ENCODE peak calls at places on chromosomes 16 and 17, in eight cellular contexts. R is H1, K is heart left ventricle, G is testis, D is A549, M is endothelial cell of umbilical vein, J is breast epithelium, Q is GM12878. T is an unnamed sample.

GRCh38 chr16:10242076-10242475 is 59.8 kb upstream of the GRIN2A start:
- DNase-seq in R (no peak), J (no peak), Q (no peak), K (no peak), D (no peak), G (no peak), M (no peak), T (no peak)

GRCh38 chr16:67147437-67148140 is 3.2 kb downstream of the B3GNT9 start:
- DNase-seq in J (no peak), M (no peak), Q (no peak), D (no peak), K (no peak), G (no peak), R (no peak), T (no peak)

GRCh38 chr16:29641561-29641960 is 21.5 kb upstream of the SPN start:
- DNase-seq in J (no peak), G (no peak), M (no peak), D (no peak), K (no peak), R (no peak), Q (no peak), T (no peak)

GRCh38 chr17:81961554-81962498 is 839 bp upstream of the NOTUM start:
- DNase-seq in R (peak), G (no peak), K (no peak), Q (no peak), J (no peak), D (no peak), M (no peak), T (no peak)

GRCh38 chr16:24572069-24572468 is 32.7 kb downstream of the RBBP6 start:
- DNase-seq in R (no peak), M (no peak), J (no peak), K (no peak), Q (no peak), D (no peak), G (no peak), T (no peak)

GRCh38 chr16:81457326-81458133 is 12.9 kb downstream of the CMIP start:
- DNase-seq in D (peak), M (peak), Q (no peak), G (no peak), K (no peak), J (no peak), R (no peak), T (peak)

GRCh38 chr17:82370471-82371332 is 863 bp upstream of the UTS2R start:
- DNase-seq in K (no peak), Q (no peak), G (no peak), D (no peak), M (no peak), J (no peak), R (no peak), T (peak)

GRCh38 chr17:42287305-42288077 is 807 bp upstream of the STAT5A start:
- DNase-seq in M (peak), G (peak), R (no peak), Q (peak), D (no peak), K (peak), J (peak), T (no peak)

GRCh38 chr16:84614075-84614474 is 3.8 kb downstream of the COTL1 start:
- DNase-seq in R (no peak), K (no peak), D (no peak), Q (no peak), G (peak), J (no peak), M (no peak), T (no peak)

GRCh38 chr17:46768540-46768870 is 50.0 kb downstream of the WNT3 start:
- DNase-seq in M (no peak), D (no peak), Q (no peak), G (no peak), K (no peak), R (no peak), J (no peak), T (no peak)

GRCh38 chr17:4195306-4195705 is 52.3 kb downstream of the CYB5D2 start:
- DNase-seq in R (no peak), G (no peak), M (no peak), Q (no peak), J (no peak), K (no peak), D (no peak), T (no peak)

GRCh38 chr16:4403133-4403949 is 13.1 kb downstream of the CORO7 start:
- DNase-seq in Q (no peak), D (no peak), M (no peak), R (no peak), J (no peak), G (no peak), K (no peak), T (peak)

GRCh38 chr16:13143551-13143950 is 242.2 kb downstream of the SHISA9 start:
- DNase-seq in D (no peak), K (no peak), R (no peak), Q (no peak), M (no peak), G (no peak), J (no peak), T (no peak)

GRCh38 chr17:62727916-62728672 is 80.0 kb downstream of the MARCHF10 start:
- DNase-seq in Q (no peak), R (no peak), G (no peak), M (peak), K (no peak), D (peak), J (no peak), T (no peak)

GRCh38 chr17:59121901-59122480 is 15.3 kb upstream of the TRIM37 start:
- DNase-seq in Q (no peak), J (no peak), M (no peak), G (no peak), R (no peak), D (no peak), K (no peak), T (no peak)

GRCh38 chr17:81967533-81968395 is 6.8 kb upstream of the NOTUM start:
- DNase-seq in G (peak), J (peak), D (peak), M (no peak), K (peak), R (peak), Q (peak), T (peak)

GRCh38 chr17:55458977-55459376 is 37.3 kb upstream of the MMD start:
- DNase-seq in Q (no peak), J (no peak), D (peak), R (no peak), K (no peak), M (peak), G (no peak), T (no peak)

GRCh38 chr17:82876149-82876548 is 36.3 kb upstream of the ZNF750 start:
- DNase-seq in J (peak), Q (no peak), G (no peak), K (no peak), R (no peak), D (no peak), M (peak), T (no peak)

GRCh38 chr17:11944587-11944986 is 52.7 kb downstream of the ZNF18 start:
- DNase-seq in Q (no peak), M (no peak), G (no peak), D (peak), J (no peak), R (no peak), K (no peak), T (no peak)

GRCh38 chr17:17844500-17844899 is 7.7 kb upstream of the SREBF1 start:
- DNase-seq in K (no peak), G (no peak), Q (no peak), R (no peak), J (no peak), M (no peak), D (no peak), T (no peak)

GRCh38 chr17:20920813-20921199 is 122.0 kb downstream of the USP22 start:
- DNase-seq in Q (no peak), D (peak), J (no peak), M (peak), R (no peak), K (no peak), G (no peak), T (no peak)

GRCh38 chr16:88437367-88437964 is 15.6 kb upstream of the ZFPM1 start:
- DNase-seq in R (peak), M (peak), G (peak), Q (no peak), D (peak), K (peak), J (no peak), T (peak)

GRCh38 chr16:88804173-88804551 is 573 bp downstream of the CDT1 start:
- DNase-seq in Q (no peak), K (no peak), J (no peak), G (no peak), R (no peak), M (no peak), D (no peak), T (no peak)

GRCh38 chr17:15462962-15463361 is 4.5 kb downstream of the CDRT4 start:
- DNase-seq in J (no peak), K (no peak), M (no peak), G (no peak), Q (no peak), D (no peak), R (no peak), T (no peak)

GRCh38 chr17:64278614-64279013 is 15.6 kb upstream of the TEX2 start:
- DNase-seq in J (no peak), Q (no peak), R (no peak), G (no peak), K (no peak), M (peak), D (peak), T (no peak)

GRCh38 chr16:31265329-31266245 is 5.8 kb downstream of the ITGAM start:
- DNase-seq in J (no peak), R (peak), M (peak), Q (peak), G (no peak), D (peak), K (no peak), T (peak)

GRCh38 chr17:81523139-81524062 is 4.8 kb upstream of the FSCN2 start:
- DNase-seq in M (no peak), R (peak), G (peak), Q (no peak), D (no peak), K (no peak), J (no peak), T (no peak)

GRCh38 chr16:25626172-25626571 is 65.6 kb upstream of the HS3ST4 start:
- DNase-seq in M (no peak), Q (no peak), D (no peak), R (no peak), G (no peak), K (no peak), J (no peak), T (no peak)

GRCh38 chr16:89545831-89546574 is 14.5 kb upstream of the RPL13 start:
- DNase-seq in Q (no peak), D (no peak), G (no peak), M (no peak), J (no peak), K (no peak), R (no peak), T (peak)

DNA sequence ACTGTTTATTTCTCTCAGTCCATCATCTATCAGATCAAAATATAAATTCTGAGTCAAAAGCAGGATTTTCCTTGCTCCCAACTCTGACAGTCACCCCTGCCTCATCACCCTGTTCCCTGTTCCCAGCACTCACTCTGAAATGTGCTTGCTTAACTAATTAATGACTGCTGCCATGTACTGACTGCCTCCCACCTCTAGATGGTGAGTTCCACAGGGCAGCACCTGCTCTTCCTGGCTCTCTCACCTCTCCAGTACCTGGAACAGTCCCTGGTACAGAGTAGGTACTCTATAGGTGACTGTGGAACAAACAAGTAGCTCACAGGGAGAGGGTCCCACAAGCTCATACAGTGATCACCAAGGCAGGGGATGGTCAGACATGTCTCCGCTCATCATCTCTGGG is 114.3 kb upstream of the C16orf82 start:
- DNase-seq in M (no peak), K (no peak), R (no peak), J (no peak), Q (no peak), D (no peak), G (no peak), T (no peak)
- H3K27ac ChIP-seq in M (no peak), K (no peak), R (no peak), J (no peak), Q (no peak), D (no peak), G (no peak), T (no peak)

GRCh38 chr17:43720311-43721060 is 38.1 kb downstream of the SOST start:
- DNase-seq in G (peak), J (peak), M (peak), Q (no peak), R (peak), D (peak), K (peak), T (peak)
- TF ChIP-seq POLR2A in G (no peak), J (no peak), M (peak), Q (peak), R (peak), D (peak), K (peak), T (peak)

DNA sequence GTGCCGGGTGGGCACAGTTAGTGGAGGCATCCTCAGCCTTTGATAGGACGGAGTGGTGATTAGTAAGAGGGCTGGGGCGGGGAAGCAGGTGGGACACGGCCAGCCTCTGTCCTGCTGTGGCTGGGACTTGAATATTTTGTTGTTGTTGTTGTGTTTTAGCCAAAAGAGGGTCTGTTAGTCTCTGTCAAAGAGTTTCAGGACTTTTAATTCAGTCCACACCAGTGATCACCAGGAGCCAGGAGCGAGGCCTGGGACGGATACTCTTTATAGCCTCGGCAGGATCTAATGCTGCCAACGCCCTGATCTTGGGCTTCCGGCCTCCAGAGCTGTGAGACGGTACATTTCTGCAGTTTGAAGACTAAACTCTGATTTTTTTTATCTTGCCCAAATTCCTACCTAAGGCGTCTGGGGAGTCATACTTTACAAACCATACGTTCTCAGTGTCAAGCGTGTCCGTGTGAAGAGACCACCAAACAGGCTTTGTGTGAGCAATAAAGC is 2.9 kb upstream of the RNF213 start:
- DNase-seq in R (no peak), Q (no peak), J (no peak), G (no peak), M (no peak), K (no peak), D (no peak), T (no peak)
- H3K27ac ChIP-seq in R (no peak), Q (peak), J (no peak), G (no peak), M (no peak), K (no peak), D (peak), T (peak)

GRCh38 chr17:75046583-75047289 is at the start of the genes ATP5PD and KCTD2:
- DNase-seq in M (peak), K (peak), R (peak), Q (peak), D (peak), J (peak), G (peak), T (peak)
- TF ChIP-seq POLR2A in M (peak), K (peak), R (peak), Q (peak), D (peak), J (peak), G (no peak), T (peak)

T was measured in Peyer's patch.